ENCODE peak calls at places on chromosomes 7 and 10, in six cellular contexts. P, G, C, I, F and N are unnamed samples.

GRCh38 chr7:130490888-130491771 is 755 bp upstream of the MEST start:
- DNase-seq in F (peak), I (no peak), G (peak), C (peak), P (peak), N (no peak)

GRCh38 chr10:9097206-9097990 is 1042.9 kb downstream of the GATA3 start:
- DNase-seq in G (no peak), P (no peak), F (peak), C (no peak), I (no peak), N (no peak)

GRCh38 chr10:64091889-64092288 is 570.7 kb downstream of the REEP3 start:
- DNase-seq in F (peak), I (no peak), P (peak), G (no peak), C (peak), N (no peak)

GRCh38 chr7:30206466-30206865 is 71.7 kb downstream of the MTURN start:
- DNase-seq in C (no peak), G (no peak), I (no peak), P (peak), F (peak), N (no peak)

GRCh38 chr7:762891-763290 is 35.8 kb upstream of the PRKAR1B start:
- DNase-seq in I (no peak), F (no peak), C (no peak), G (no peak), P (no peak), N (no peak)

GRCh38 chr7:91800389-91800788 is 80.1 kb downstream of the MTERF1 start:
- DNase-seq in G (no peak), I (no peak), C (no peak), F (no peak), P (no peak), N (no peak)

GRCh38 chr7:23226841-23227450 is 19.6 kb upstream of the GPNMB start:
- DNase-seq in F (no peak), C (peak), I (no peak), G (no peak), P (no peak), N (no peak)

GRCh38 chr7:67484244-67484751 is 487.7 kb downstream of the TYW1 start:
- DNase-seq in F (peak), P (peak), I (no peak), C (peak), G (no peak), N (no peak)

GRCh38 chr7:151899513-151900360 is 22.8 kb upstream of the PRKAG2 start:
- DNase-seq in C (no peak), F (no peak), G (no peak), P (no peak), I (no peak), N (no peak)

GRCh38 chr7:80150621-80151273 is 16.1 kb downstream of the GNAI1 start:
- DNase-seq in G (no peak), C (no peak), F (peak), P (no peak), I (no peak), N (no peak)

GRCh38 chr10:121154846-121155245 is 303.7 kb downstream of the WDR11 start:
- DNase-seq in G (no peak), C (no peak), I (no peak), P (peak), F (peak), N (no peak)

GRCh38 chr10:6600224-6600987 is 20.3 kb upstream of the PRKCQ start:
- DNase-seq in P (no peak), I (no peak), G (no peak), C (no peak), F (no peak), N (no peak)

GRCh38 chr10:119022846-119023552 is 6.5 kb upstream of the NANOS1 start:
- DNase-seq in C (no peak), F (peak), G (no peak), P (peak), I (no peak), N (no peak)

GRCh38 chr10:112711366-112711765 is 238.7 kb upstream of the TCF7L2 start:
- DNase-seq in C (no peak), F (peak), I (no peak), G (no peak), P (no peak), N (no peak)

GRCh38 chr10:46325021-46325420 is 38.2 kb downstream of the ANTXRL start:
- DNase-seq in C (no peak), I (no peak), G (no peak), F (peak), P (no peak), N (no peak)

GRCh38 chr10:90930070-90930837 is 9.4 kb upstream of the ANKRD1 start:
- DNase-seq in P (peak), G (no peak), C (no peak), F (peak), I (no peak), N (no peak)

GRCh38 chr10:32253821-32254220 is 93.1 kb downstream of the EPC1 start:
- DNase-seq in C (no peak), F (no peak), G (no peak), P (peak), I (no peak), N (no peak)

GRCh38 chr7:89623018-89623672 is 531.1 kb upstream of the STEAP1 start:
- DNase-seq in F (peak), G (no peak), I (no peak), P (peak), C (peak), N (peak)

GRCh38 chr7:30465342-30466170 is 13.0 kb downstream of the NOD1 start:
- DNase-seq in C (no peak), P (peak), F (no peak), I (no peak), G (no peak), N (no peak)

GRCh38 chr7:73701357-73701995 is 18.0 kb downstream of the STX1A start:
- DNase-seq in F (peak), C (no peak), G (no peak), I (no peak), P (peak), N (no peak)